ENCODE peak calls at places on chromosomes 11 and 22, in five cellular contexts. L, O, Q, B and C are unnamed samples.

GRCh38 chr22:20402960-20403778 is 9.2 kb downstream of the ZNF74 start:
- DNase-seq in L (no peak), O (no peak), Q (no peak), B (no peak), C (no peak)

GRCh38 chr11:68338041-68338800 is 25.8 kb downstream of the LRP5 start:
- DNase-seq in L (no peak), O (peak), Q (no peak), B (no peak), C (no peak)

GRCh38 chr11:2466869-2467694 is 22.3 kb downstream of the KCNQ1 start:
- DNase-seq in L (no peak), O (no peak), Q (no peak), B (peak), C (no peak)

GRCh38 chr11:13668957-13669521 is 571 bp downstream of the FAR1 start:
- DNase-seq in L (no peak), O (peak), Q (peak), B (peak), C (no peak)

GRCh38 chr22:41984006-41984405 is 14.6 kb upstream of the WBP2NL start:
- DNase-seq in L (no peak), O (no peak), Q (no peak), B (no peak), C (no peak)

GRCh38 chr22:40400173-40400572 is 29.8 kb downstream of the SGSM3 start:
- DNase-seq in L (no peak), O (no peak), Q (no peak), B (no peak), C (no peak)

GRCh38 chr11:120432056-120433018 is 79.2 kb upstream of the GRIK4 start:
- DNase-seq in L (peak), O (peak), Q (peak), B (no peak), C (no peak)

GRCh38 chr11:22130462-22131053 is 62.3 kb upstream of the ANO5 start:
- DNase-seq in L (no peak), O (peak), Q (peak), B (peak), C (peak)

GRCh38 chr11:78351193-78351592 is 66.4 kb downstream of the GAB2 start:
- DNase-seq in L (no peak), O (peak), Q (no peak), B (no peak), C (peak)

GRCh38 chr11:102780491-102780918 is at the start of gene MMP10:
- DNase-seq in L (peak), O (peak), Q (peak), B (no peak), C (peak)

GRCh38 chr11:2803186-2804057 is 82.2 kb downstream of the CDKN1C start:
- DNase-seq in L (no peak), O (no peak), Q (no peak), B (no peak), C (no peak)

GRCh38 chr11:78653294-78653909 is 78.7 kb upstream of the NARS2 start:
- DNase-seq in L (no peak), O (no peak), Q (no peak), B (no peak), C (no peak)

GRCh38 chr22:23179381-23180294 is 671 bp upstream of the BCR start:
- DNase-seq in L (no peak), O (peak), Q (no peak), B (peak), C (peak)

GRCh38 chr11:88623536-88623935 is 286.0 kb upstream of the CTSC start:
- DNase-seq in L (no peak), O (no peak), Q (no peak), B (no peak), C (no peak)

GRCh38 chr11:111730871-111731591 is 35.2 kb downstream of the PPP2R1B start:
- DNase-seq in L (no peak), O (peak), Q (peak), B (no peak), C (no peak)

GRCh38 chr22:44118645-44119315 is 61.9 kb upstream of the PARVG start:
- DNase-seq in L (no peak), O (no peak), Q (no peak), B (no peak), C (no peak)

GRCh38 chr11:17720796-17721171 is 1.4 kb downstream of the MYOD1 start:
- DNase-seq in L (no peak), O (no peak), Q (no peak), B (no peak), C (peak)

GRCh38 chr22:37611202-37611601 is 2.6 kb downstream of the GGA1 start:
- DNase-seq in L (no peak), O (no peak), Q (no peak), B (no peak), C (no peak)

GRCh38 chr11:34719303-34719848 is 98.5 kb downstream of the EHF start:
- DNase-seq in L (no peak), O (no peak), Q (peak), B (no peak), C (no peak)

GRCh38 chr11:88178211-88178610 is 3.0 kb upstream of the RAB38 start:
- DNase-seq in L (no peak), O (peak), Q (no peak), B (no peak), C (no peak)

GRCh38 chr11:100684101-100685065 is 2.7 kb upstream of the ARHGAP42 start:
- DNase-seq in L (peak), O (peak), Q (peak), B (peak), C (no peak)

GRCh38 chr11:60925685-60926267 is 1.5 kb downstream of the TMEM132A start:
- DNase-seq in L (no peak), O (peak), Q (peak), B (no peak), C (no peak)

GRCh38 chr11:112464949-112465348 is 204.3 kb upstream of the PLET1 start:
- DNase-seq in L (no peak), O (no peak), Q (no peak), B (no peak), C (no peak)

GRCh38 chr11:62004473-62004872 is 37.0 kb upstream of the FTH1 start:
- DNase-seq in L (no peak), O (peak), Q (peak), B (no peak), C (no peak)

GRCh38 chr11:2690596-2691354 is 9.0 kb downstream of the KCNQ1OT1 start:
- DNase-seq in L (no peak), O (no peak), Q (no peak), B (no peak), C (no peak)

GRCh38 chr11:70592641-70593165 is 194.4 kb downstream of the CTTN start:
- DNase-seq in L (no peak), O (no peak), Q (no peak), B (no peak), C (no peak)

GRCh38 chr11:113904379-113905101 is at the start of gene HTR3B:
- DNase-seq in L (no peak), O (no peak), Q (no peak), B (no peak), C (no peak)

GRCh38 chr11:76030973-76031590 is 175.2 kb downstream of the WNT11 start:
- DNase-seq in L (no peak), O (peak), Q (peak), B (no peak), C (no peak)

GRCh38 chr11:120789391-120789790 is 234.5 kb upstream of the TBCEL start:
- DNase-seq in L (no peak), O (no peak), Q (no peak), B (no peak), C (no peak)

GRCh38 chr11:65646288-65646734 is 8.4 kb downstream of the SIPA1 start:
- DNase-seq in L (no peak), O (no peak), Q (no peak), B (no peak), C (no peak)
- TF ChIP-seq EZH2 in L (no peak), O (no peak), Q (no peak), B (no peak), C (no peak)

DNA sequence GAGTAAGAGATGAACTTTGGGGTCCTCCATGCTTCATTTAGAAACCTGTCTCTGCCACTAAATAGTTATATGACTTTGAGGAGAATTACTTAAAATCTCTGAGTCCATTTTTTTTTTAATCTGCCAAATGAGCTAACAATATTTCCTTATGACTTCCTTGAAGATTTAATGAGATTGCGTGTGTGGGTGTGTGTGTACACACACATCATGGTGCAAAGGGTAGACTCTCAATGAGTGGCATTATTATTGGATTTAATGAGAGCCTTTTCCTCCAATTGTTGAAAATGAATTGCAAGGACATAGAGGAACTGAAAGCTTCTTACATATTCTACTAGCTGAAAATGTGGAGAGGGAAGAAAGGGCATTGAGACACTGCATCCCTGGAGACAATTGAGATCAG is 573.5 kb upstream of the LUZP2 start:
- DNase-seq in L (no peak), O (no peak), Q (no peak), B (no peak), C (no peak)
- TF ChIP-seq EZH2phosphoT487 in L (no peak), O (no peak), Q (no peak), B (no peak), C (no peak)

GRCh38 chr11:106520146-106520912 is 442.9 kb downstream of the AASDHPPT start:
- DNase-seq in L (no peak), O (no peak), Q (peak), B (no peak), C (no peak)

GRCh38 chr11:106524446-106524845 is 447.0 kb downstream of the AASDHPPT start:
- DNase-seq in L (no peak), O (no peak), Q (no peak), B (no peak), C (no peak)

DNA sequence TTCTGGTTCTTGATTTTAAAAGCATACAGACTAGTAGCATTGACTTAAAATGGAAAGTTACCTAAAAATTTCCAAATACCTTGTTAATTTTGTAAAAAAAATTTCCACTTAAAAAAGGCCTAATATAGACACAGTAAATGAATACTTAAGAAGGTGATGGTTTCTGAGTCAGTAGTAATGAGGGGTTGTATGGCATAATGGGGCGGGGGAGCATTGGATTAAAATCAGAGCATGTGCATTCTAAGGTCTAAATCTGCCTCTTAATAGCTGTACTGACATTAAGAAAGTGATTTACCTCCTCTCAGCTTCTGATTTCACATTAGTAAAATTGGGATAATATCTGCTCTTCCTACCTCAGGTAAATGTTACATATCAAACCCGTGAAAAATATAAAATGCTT is 446.5 kb downstream of the AASDHPPT start:
- DNase-seq in L (no peak), O (no peak), Q (no peak), B (no peak), C (no peak)
- H3K9ac ChIP-seq in L (no peak), O (no peak), Q (no peak), B (no peak), C (no peak)

DNA sequence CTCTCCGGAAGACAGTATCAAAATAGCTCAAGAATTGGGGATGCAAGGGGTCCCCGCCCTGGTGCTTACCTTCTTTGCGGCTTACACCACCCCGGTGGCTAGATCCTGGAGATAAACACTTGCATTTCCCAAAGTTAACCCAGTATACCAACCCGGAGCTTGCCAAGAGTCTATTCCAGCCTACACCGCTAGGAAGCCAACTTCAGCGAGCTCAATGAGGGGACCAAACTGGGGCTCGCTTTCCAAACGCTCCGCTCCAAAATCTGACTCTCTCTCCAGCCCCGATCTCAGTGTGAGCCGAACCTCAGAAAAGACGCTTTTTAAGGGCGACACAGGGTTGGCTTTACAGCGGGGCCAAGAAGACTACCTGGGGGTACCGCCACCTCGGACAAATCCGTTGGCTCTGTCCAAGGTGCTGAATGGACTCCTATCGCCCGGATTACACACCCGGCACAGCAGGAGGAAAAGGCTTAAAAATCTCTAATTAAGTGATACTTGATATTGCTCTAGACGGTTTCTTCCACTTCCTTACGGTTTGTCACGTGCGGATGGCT is 20.1 kb upstream of the BDNF start:
- DNase-seq in L (no peak), O (peak), Q (peak), B (no peak), C (peak)
- TF ChIP-seq EZH2 in L (no peak), O (no peak), Q (no peak), B (no peak), C (peak)